ENCODE peak calls at places on chromosomes 1 and 21, in ten cellular contexts. Z, Y, Q, D, A, O, W, H, B and U are unnamed samples. For H3K4me1, the result is how much of the 10 kb centered on the place peaks cover.

GRCh38 chr1:81670286-81670685 is 130.4 kb upstream of the ADGRL2 start:
- DNase-seq in Z (no peak), Y (no peak), Q (no peak), D (peak), A (peak), O (no peak), W (peak), H (no peak), B (peak), U (peak)

GRCh38 chr1:21816602-21817302 is 4.7 kb downstream of the LDLRAD2 start:
- DNase-seq in Z (peak), Y (no peak), Q (no peak), D (no peak), A (no peak), O (no peak), W (no peak), H (no peak), B (no peak), U (no peak)

GRCh38 chr1:67256291-67257172 is 51.1 kb upstream of the IL12RB2 start:
- DNase-seq in Z (no peak), Y (no peak), Q (no peak), D (no peak), A (no peak), O (peak), W (peak), H (no peak), B (no peak), U (no peak)

GRCh38 chr1:9351654-9352271 is 59.1 kb downstream of the SPSB1 start:
- DNase-seq in Z (no peak), Y (no peak), Q (no peak), D (no peak), A (no peak), O (no peak), W (peak), H (no peak), B (no peak), U (no peak)

GRCh38 chr21:33455858-33456446 is 23.8 kb downstream of the TMEM50B start:
- DNase-seq in Z (no peak), Y (no peak), Q (no peak), D (no peak), A (no peak), O (no peak), W (no peak), H (no peak), B (no peak), U (no peak)

GRCh38 chr21:38306407-38306806 is 49.6 kb downstream of the KCNJ15 start:
- DNase-seq in Z (no peak), Y (no peak), Q (no peak), D (no peak), A (no peak), O (no peak), W (no peak), H (peak), B (no peak), U (no peak)

GRCh38 chr1:74586253-74586897 is 74.0 kb upstream of the LRRC53 start:
- DNase-seq in Z (peak), Y (no peak), Q (no peak), D (no peak), A (no peak), O (no peak), W (no peak), H (no peak), B (no peak), U (no peak)

GRCh38 chr21:34544032-34544496 is 32.1 kb upstream of the KCNE1 start:
- DNase-seq in Z (peak), Y (peak), Q (no peak), D (peak), A (peak), O (peak), W (peak), H (peak), B (peak), U (no peak)

GRCh38 chr21:14403681-14404318 is 20.9 kb upstream of the HSPA13 start:
- DNase-seq in Z (peak), Y (no peak), Q (no peak), D (no peak), A (no peak), O (peak), W (no peak), H (peak), B (peak), U (no peak)

GRCh38 chr1:214518387-214518786 is 33.0 kb downstream of the PTPN14 start:
- DNase-seq in Z (no peak), Y (no peak), Q (no peak), D (no peak), A (no peak), O (no peak), W (no peak), H (no peak), B (no peak), U (no peak)

GRCh38 chr1:164557270-164557669 is 1.7 kb upstream of the PBX1 start:
- DNase-seq in Z (no peak), Y (no peak), Q (no peak), D (no peak), A (no peak), O (no peak), W (no peak), H (no peak), B (no peak), U (no peak)

GRCh38 chr1:240342251-240342625 is 250.6 kb downstream of the FMN2 start:
- DNase-seq in Z (no peak), Y (no peak), Q (no peak), D (no peak), A (no peak), O (no peak), W (no peak), H (no peak), B (no peak), U (no peak)

GRCh38 chr1:10046356-10047085 is 13.8 kb downstream of the UBE4B start:
- DNase-seq in Z (no peak), Y (no peak), Q (no peak), D (peak), A (no peak), O (peak), W (peak), H (no peak), B (no peak), U (no peak)

GRCh38 chr1:241608379-241609033 is 31.7 kb downstream of the CHML start:
- DNase-seq in Z (no peak), Y (no peak), Q (no peak), D (no peak), A (no peak), O (no peak), W (no peak), H (no peak), B (no peak), U (no peak)

GRCh38 chr1:154433161-154433681 is 28.1 kb downstream of the IL6R start:
- DNase-seq in Z (peak), Y (peak), Q (no peak), D (no peak), A (no peak), O (no peak), W (peak), H (no peak), B (no peak), U (no peak)

GRCh38 chr1:234730110-234730509 is 120.1 kb upstream of the IRF2BP2 start:
- DNase-seq in Z (no peak), Y (no peak), Q (no peak), D (no peak), A (no peak), O (no peak), W (no peak), H (no peak), B (no peak), U (no peak)

GRCh38 chr21:17428484-17428869 is 84.4 kb upstream of the CXADR start:
- DNase-seq in Z (peak), Y (no peak), Q (no peak), D (no peak), A (no peak), O (no peak), W (no peak), H (no peak), B (no peak), U (no peak)

GRCh38 chr1:2978691-2979190 is 42.5 kb upstream of the ACTRT2 start:
- DNase-seq in Z (no peak), Y (no peak), Q (no peak), D (no peak), A (peak), O (no peak), W (no peak), H (no peak), B (no peak), U (no peak)

GRCh38 chr1:232263452-232263851 is 366.5 kb downstream of the SIPA1L2 start:
- DNase-seq in Z (no peak), Y (no peak), Q (no peak), D (no peak), A (no peak), O (no peak), W (no peak), H (no peak), B (no peak), U (no peak)

GRCh38 chr1:90919900-90920299 is 101.9 kb downstream of the ZNF644 start:
- DNase-seq in Z (no peak), Y (no peak), Q (no peak), D (no peak), A (no peak), O (no peak), W (no peak), H (no peak), B (no peak), U (no peak)

DNA sequence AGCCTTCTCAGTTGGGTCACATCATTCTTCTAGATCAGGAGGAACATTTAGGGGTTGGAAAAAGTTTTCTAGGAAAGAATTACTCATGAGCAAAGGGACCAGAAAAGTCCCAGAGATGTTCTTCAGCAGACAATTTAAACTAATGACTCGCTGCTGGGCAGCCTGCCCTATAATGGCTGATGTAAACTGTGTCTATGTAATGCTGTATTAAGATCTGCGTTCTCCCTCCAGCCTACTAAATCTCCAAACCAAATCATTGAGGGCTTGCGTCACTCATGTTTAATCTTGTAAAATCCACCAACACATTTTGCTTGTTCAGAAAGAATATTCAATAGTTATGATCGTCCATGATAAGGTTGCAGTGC is 92.1 kb downstream of the LRRC8C start:
- DNase-seq in Z (no peak), Y (no peak), Q (no peak), D (peak), A (no peak), O (no peak), W (peak), H (no peak), B (peak), U (no peak)
- H3K4me3 ChIP-seq in Z (no peak), Y (no peak), Q (no peak), D (no peak), A (no peak), O (no peak), W (no peak), H (no peak), B (no peak), U (no peak)

DNA sequence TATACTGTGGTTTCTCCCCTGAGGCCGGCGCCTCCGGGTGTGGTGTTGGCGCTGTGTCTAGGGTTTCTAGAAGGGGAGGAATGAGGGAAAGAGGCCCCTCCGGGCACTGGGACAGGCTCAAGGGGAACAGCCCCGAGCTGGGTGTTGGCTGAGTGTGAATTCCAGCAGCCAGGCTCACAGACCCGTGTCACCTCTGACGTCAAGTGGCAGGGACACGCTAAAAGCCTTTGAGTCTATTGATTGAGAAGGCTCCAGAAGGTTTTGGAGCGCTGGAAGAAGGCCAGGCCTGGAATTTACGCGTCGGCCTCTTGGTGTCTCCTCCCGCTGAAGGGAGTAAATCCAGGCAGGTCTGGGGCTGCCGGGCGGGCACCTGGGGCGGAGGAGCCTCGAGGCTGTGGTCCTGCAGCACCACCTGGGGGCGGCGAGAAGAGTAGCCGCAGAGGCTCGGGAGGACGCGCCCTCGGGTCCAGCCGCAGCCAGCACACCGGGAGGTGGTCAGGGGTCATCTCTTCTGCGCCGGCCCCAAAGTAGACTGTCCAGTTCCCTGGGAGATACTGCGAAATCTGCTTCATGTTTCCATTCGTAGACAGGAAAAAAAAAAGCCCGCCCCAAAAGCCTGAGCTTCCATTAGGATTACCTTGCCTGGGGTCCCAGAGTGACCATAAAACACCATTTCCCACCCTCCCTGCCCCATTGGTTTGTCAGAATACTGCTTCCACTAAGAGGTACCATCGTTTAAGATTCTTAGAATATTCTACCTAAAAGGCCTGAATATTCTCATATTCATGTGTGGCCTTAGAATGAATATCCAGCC is 61.7 kb downstream of the TLR5 start:
- DNase-seq in Z (peak), Y (peak), Q (peak), D (peak), A (peak), O (peak), W (peak), H (peak), B (peak), U (peak)
- H3K27ac ChIP-seq in Z (no peak), Y (peak), Q (no peak), D (peak), A (peak), O (no peak), W (peak), H (peak), B (no peak), U (peak)

GRCh38 chr1:43265431-43265830 is 4.4 kb upstream of the TMEM125 start:
- DNase-seq in Z (no peak), Y (no peak), Q (no peak), D (no peak), A (no peak), O (no peak), W (no peak), H (no peak), B (no peak), U (no peak)
- H3K4me1 ChIP-seq in Z (under half), Y (under half), Q (under half), D (under half), A (under half), O (under half), W (under half), H (under half), B (under half), U (under half)

DNA sequence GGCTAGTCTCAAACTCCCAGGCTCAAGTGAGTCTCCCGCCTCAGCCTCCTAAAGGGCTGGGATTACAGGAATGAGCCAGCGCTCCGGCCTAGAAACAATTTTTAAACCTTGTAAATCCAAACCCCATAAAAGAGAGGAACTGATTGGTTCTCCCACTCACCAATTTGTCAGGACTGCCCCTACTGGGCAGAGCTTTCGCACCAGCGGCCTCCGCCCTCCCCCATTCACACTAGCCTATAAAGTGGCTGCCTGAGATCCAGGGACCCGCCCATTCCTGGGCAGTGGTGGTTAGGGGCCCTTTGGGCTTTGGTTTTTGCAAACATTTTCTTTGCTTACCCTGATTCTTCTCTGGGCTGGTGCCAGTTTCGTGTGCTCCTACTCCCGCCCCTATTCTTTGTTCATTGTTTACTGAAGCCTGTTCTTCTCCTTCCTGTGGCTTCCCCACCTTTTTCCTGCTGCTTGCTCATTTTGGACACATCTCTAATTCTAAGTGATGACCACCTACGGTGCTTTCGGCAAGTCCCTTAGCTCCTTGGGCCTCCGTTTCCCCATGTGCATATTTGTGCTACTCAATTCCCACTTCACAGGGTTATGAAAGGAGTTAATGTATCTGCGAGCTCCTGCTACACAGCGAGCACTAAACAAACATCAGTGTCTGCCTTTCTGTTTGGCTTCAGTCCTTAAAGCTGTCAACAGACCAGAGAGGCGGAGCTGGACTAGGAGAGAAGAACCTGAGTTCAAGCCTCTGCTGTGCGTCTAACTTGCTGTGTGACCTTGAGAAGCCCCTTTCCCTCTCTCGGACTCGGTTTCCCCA is 39.8 kb upstream of the CLIC4 start:
- DNase-seq in Z (peak), Y (peak), Q (no peak), D (peak), A (peak), O (peak), W (peak), H (no peak), B (peak), U (peak)
- H3K4me3 ChIP-seq in Z (no peak), Y (peak), Q (no peak), D (no peak), A (peak), O (peak), W (peak), H (no peak), B (no peak), U (no peak)

GRCh38 chr1:14571810-14572767 is 26.4 kb upstream of the KAZN start:
- DNase-seq in Z (peak), Y (no peak), Q (no peak), D (no peak), A (no peak), O (peak), W (no peak), H (no peak), B (peak), U (no peak)
- H3K27ac ChIP-seq in Z (no peak), Y (no peak), Q (no peak), D (no peak), A (no peak), O (no peak), W (no peak), H (no peak), B (no peak), U (no peak)

GRCh38 chr1:201376107-201376463 is 1.4 kb downstream of the TNNT2 start:
- DNase-seq in Z (no peak), Y (no peak), Q (no peak), D (no peak), A (no peak), O (no peak), W (no peak), H (no peak), B (no peak), U (no peak)
- H3K4me1 ChIP-seq in Z (under half), Y (under half), Q (under half), D (under half), A (under half), O (half or more), W (under half), H (under half), B (under half), U (under half)